ENCODE peak calls at places on chromosome 21, in ten cellular contexts. U is fibroblast of mammary gland, H is heart right ventricle, X is uterus, F is testis, D is HCT116, Y is adrenal gland, A is IMR-90, S is Peyer's patch, L is PC-3. Z is an unnamed sample.

GRCh38 chr21:40852563-40852962 is 5.6 kb upstream of the DSCAM start:
- DNase-seq in X (no peak), S (no peak), A (no peak), L (no peak), Y (no peak), U (no peak), H (no peak), F (no peak), D (no peak), Z (no peak)

GRCh38 chr21:44283953-44284352 is 1.7 kb upstream of the AIRE start:
- DNase-seq in U (no peak), X (no peak), F (no peak), A (no peak), H (no peak), D (no peak), S (no peak), Y (no peak), L (no peak), Z (no peak)

GRCh38 chr21:38228115-38228514 is 28.7 kb upstream of the KCNJ15 start:
- DNase-seq in X (no peak), D (no peak), L (peak), S (no peak), A (no peak), Y (no peak), H (no peak), F (no peak), U (no peak), Z (no peak)

GRCh38 chr21:27023186-27023585 is 56.3 kb upstream of the ADAMTS5 start:
- DNase-seq in F (no peak), D (no peak), Y (no peak), A (no peak), X (no peak), H (no peak), S (no peak), L (no peak), U (no peak), Z (no peak)

GRCh38 chr21:32348604-32349332 is 44.0 kb downstream of the URB1 start:
- DNase-seq in U (no peak), H (no peak), Y (no peak), F (no peak), A (no peak), D (no peak), S (no peak), X (no peak), L (no peak), Z (no peak)

GRCh38 chr21:15722591-15723324 is 7.0 kb upstream of the USP25 start:
- DNase-seq in D (no peak), A (no peak), L (peak), Y (no peak), S (no peak), H (no peak), U (no peak), F (no peak), X (no peak), Z (no peak)

GRCh38 chr21:23021481-23021880 is 2023.3 kb downstream of the NCAM2 start:
- DNase-seq in U (no peak), X (no peak), H (peak), F (peak), D (no peak), A (no peak), L (no peak), S (no peak), Y (no peak), Z (no peak)

GRCh38 chr21:23401278-23401677 is 2206.0 kb downstream of the MRPL39 start:
- DNase-seq in D (no peak), H (no peak), S (no peak), X (no peak), F (no peak), A (no peak), U (peak), Y (no peak), L (peak), Z (no peak)

GRCh38 chr21:45590246-45590725 is 48.0 kb upstream of the SLC19A1 start:
- DNase-seq in S (peak), Y (peak), L (peak), D (no peak), A (peak), F (peak), H (peak), X (peak), U (peak), Z (no peak)
- H3K4me3 ChIP-seq in S (peak), Y (no peak), L (peak), D (peak), A (peak), F (peak), H (peak), X (peak), U (peak), Z (peak)

DNA sequence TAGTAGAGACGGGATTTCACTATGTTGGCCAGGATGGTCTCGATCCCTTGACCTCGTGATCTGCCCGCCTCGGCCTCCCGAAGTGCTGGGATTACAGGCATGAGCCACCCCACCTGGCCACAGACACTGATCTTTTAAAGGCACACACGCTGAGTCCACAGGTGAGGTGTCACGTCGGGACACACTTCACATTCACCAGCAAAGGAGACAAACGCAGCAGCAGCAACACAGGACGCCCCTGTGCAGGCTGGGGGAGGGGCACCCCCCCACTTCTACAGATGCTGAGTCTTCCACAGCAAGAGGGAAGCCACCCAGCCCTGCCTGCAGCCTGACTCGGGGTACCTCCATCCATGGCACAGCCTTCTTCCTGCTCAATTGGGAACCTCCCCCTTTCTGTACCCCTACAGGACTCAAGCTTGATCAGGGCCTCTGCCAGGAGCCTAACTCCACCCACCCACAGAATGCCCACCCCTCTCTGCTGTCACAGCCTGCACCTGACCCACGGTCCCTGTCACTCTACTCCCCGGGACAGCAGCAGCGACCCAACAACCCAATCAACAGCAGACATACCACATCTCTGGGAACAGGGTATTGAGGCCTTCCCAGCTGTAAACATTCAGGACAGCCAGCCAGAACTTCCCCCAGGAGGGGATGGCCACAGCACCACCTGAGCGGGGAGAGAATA is 9.5 kb downstream of the LSS start:
- DNase-seq in F (peak), A (no peak), S (no peak), D (no peak), X (no peak), L (no peak), U (no peak), H (no peak), Y (no peak), Z (no peak)
- TF ChIP-seq CTCF in F (no peak), A (no peak), S (no peak), D (no peak), X (no peak), L (no peak), U (no peak), H (no peak), Y (no peak), Z (no peak)

GRCh38 chr21:42125571-42126544 is 54.7 kb downstream of the UMODL1 start:
- DNase-seq in X (no peak), D (no peak), F (no peak), L (peak), H (no peak), A (peak), Y (no peak), S (no peak), U (peak), Z (peak)

GRCh38 chr21:42129300-42130266 is 58.5 kb downstream of the UMODL1 start:
- DNase-seq in S (no peak), H (no peak), L (no peak), Y (no peak), U (no peak), F (no peak), X (no peak), A (no peak), D (no peak), Z (no peak)

GRCh38 chr21:42124826-42125570 is 53.9 kb downstream of the UMODL1 start:
- DNase-seq in U (no peak), L (no peak), X (no peak), F (no peak), S (no peak), A (no peak), H (no peak), D (no peak), Y (no peak), Z (no peak)

GRCh38 chr21:42130447-42130846 is 59.3 kb downstream of the UMODL1 start:
- DNase-seq in F (no peak), Y (no peak), X (no peak), H (no peak), A (no peak), L (no peak), U (no peak), D (no peak), S (no peak), Z (no peak)

DNA sequence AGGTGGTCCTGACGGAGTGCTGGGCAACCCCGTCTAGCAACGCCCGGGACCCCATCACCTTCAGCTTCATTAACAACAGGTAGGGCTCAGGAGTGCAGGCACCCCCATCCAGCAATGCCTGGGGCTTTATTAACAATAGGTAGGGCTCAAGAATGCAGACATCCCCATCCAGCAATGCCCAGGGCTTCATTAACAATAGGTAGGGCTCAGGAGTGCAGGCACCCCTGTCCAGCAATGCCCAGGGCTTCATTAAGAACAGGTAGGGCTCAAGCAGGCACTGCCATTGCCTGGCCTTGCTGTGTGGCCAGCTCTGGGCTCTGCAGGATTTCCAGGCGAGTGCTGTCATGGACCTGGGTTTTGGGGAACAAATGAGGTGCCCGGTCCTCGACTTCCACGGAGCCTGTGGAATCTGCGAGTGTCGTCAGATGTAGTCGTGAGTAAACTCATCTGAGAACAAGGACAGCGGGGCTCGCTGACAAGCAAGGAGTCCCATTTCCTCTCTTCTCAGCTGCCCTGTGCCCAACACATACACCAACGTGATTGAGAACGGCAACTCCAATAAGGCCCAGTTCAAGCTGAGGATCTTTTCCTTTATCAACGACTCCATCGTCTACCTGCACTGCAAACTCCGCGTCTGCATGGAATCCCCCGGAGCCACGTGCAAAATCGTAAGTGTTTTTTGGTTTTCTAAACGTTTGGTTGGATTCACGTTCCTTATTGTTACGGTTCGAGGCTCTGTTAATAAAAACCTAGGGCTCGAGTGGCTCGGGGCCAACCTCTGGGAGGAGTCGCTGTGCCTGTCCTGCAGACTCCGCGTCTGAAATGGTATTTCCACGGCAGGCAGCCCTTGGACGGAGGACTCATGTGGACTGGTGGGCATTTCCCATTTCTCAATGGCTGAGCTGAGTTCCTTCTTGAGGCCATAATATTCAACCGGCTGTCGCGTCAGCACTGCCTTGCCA is 56.3 kb downstream of the UMODL1 start:
- DNase-seq in A (no peak), X (no peak), S (no peak), F (no peak), L (no peak), D (no peak), U (no peak), Y (no peak), H (no peak), Z (no peak)
- H3K4me3 ChIP-seq in A (no peak), X (no peak), S (no peak), F (no peak), L (no peak), D (no peak), U (no peak), Y (no peak), H (no peak), Z (no peak)

GRCh38 chr21:34670962-34671348 is 2.2 kb downstream of the CLIC6 start:
- DNase-seq in H (no peak), S (no peak), A (no peak), Y (no peak), F (no peak), X (no peak), D (no peak), U (no peak), L (no peak), Z (no peak)
- TF ChIP-seq CTCF in H (no peak), S (no peak), A (no peak), Y (no peak), F (no peak), X (no peak), D (no peak), U (no peak), L (no peak), Z (peak)

GRCh38 chr21:39386194-39386593 is 37.3 kb upstream of the HMGN1 start:
- DNase-seq in D (no peak), U (peak), X (peak), A (no peak), F (peak), H (peak), S (no peak), L (no peak), Y (peak), Z (no peak)
- H3K4me3 ChIP-seq in D (no peak), U (peak), X (peak), A (peak), F (peak), H (peak), S (peak), L (no peak), Y (no peak), Z (peak)

GRCh38 chr21:25561668-25562641 is 45.3 kb downstream of the MRPL39 start:
- DNase-seq in A (peak), Y (peak), U (peak), L (no peak), F (peak), D (no peak), S (peak), H (peak), X (peak), Z (peak)
- TF ChIP-seq CTCF in A (peak), Y (no peak), U (peak), L (no peak), F (no peak), D (no peak), S (no peak), H (peak), X (peak), Z (peak)